ENCODE peak calls at places on chromosome 20, in four cellular contexts. G is fibroblast of lung, M is IMR-90, Z is AG10803. V is an unnamed sample.

GRCh38 chr20:39395478-39396291 is 433.5 kb downstream of the DHX35 start:
- DNase-seq in G (no peak), Z (no peak), M (no peak), V (no peak)

GRCh38 chr20:32480361-32481199 is 104.6 kb downstream of the NOL4L start:
- DNase-seq in M (peak; percentile 44), G (peak; percentile 62), Z (no peak), V (no peak)

GRCh38 chr20:51404297-51405060 is 138.0 kb downstream of the NFATC2 start:
- DNase-seq in M (no peak), G (peak; percentile 57), Z (no peak), V (no peak)

GRCh38 chr20:44901972-44902371 is 7.9 kb upstream of the PABPC1L start:
- DNase-seq in Z (peak; percentile 42), G (peak; percentile 62), M (peak; percentile 81), V (no peak)

GRCh38 chr20:62714799-62715198 is 6.2 kb downstream of the NTSR1 start:
- DNase-seq in M (no peak), G (no peak), Z (no peak), V (no peak)

GRCh38 chr20:62706344-62706743 is 2.3 kb upstream of the NTSR1 start:
- DNase-seq in G (no peak), M (no peak), Z (no peak), V (no peak)

GRCh38 chr20:43508604-43509040 is 1.1 kb downstream of the L3MBTL1 start:
- DNase-seq in G (no peak), Z (no peak), M (no peak), V (no peak)

GRCh38 chr20:63736893-63737689 is 627 bp downstream of the LIME1 start:
- DNase-seq in Z (no peak), M (no peak), G (no peak), V (peak; percentile 67)

GRCh38 chr20:58102744-58103516 is 125.5 kb downstream of the ANKRD60 start:
- DNase-seq in M (no peak), Z (peak; percentile 41), G (peak; percentile 86), V (no peak)

GRCh38 chr20:41329435-41330342 is 10.9 kb upstream of the LPIN3 start:
- DNase-seq in M (peak; percentile 99), Z (peak; percentile 99), G (peak; percentile 99), V (peak; percentile 94)

GRCh38 chr20:44166008-44166407 is 21.0 kb downstream of the JPH2 start:
- DNase-seq in Z (peak; percentile 85), M (peak; percentile 36), G (peak; percentile 89), V (no peak)

GRCh38 chr20:19056909-19057308 is 155.5 kb upstream of the SLC24A3 start:
- DNase-seq in Z (no peak), M (no peak), G (no peak), V (no peak)
- TF ChIP-seq CTCF in Z (no peak), M (no peak), G (no peak), V (no peak)

GRCh38 chr20:37075932-37076685 is 19.7 kb downstream of the RBL1 start:
- DNase-seq in G (peak; percentile 16), Z (peak; percentile 14), M (peak; percentile 52), V (no peak)
- TF ChIP-seq CTCF in G (no peak), Z (no peak), M (no peak), V (no peak)

GRCh38 chr20:48574383-48574782 is 253.4 kb downstream of the PREX1 start:
- DNase-seq in Z (peak; percentile 15), G (no peak), M (no peak), V (no peak)

GRCh38 chr20:48577557-48577956 is 250.2 kb downstream of the PREX1 start:
- DNase-seq in Z (no peak), M (no peak), G (no peak), V (no peak)

GRCh38 chr20:48581167-48581566 is 246.6 kb downstream of the PREX1 start:
- DNase-seq in Z (no peak), G (no peak), M (no peak), V (no peak)

GRCh38 chr20:48582361-48582991 is 245.3 kb downstream of the PREX1 start:
- DNase-seq in G (no peak), Z (no peak), M (no peak), V (no peak)

GRCh38 chr20:48578397-48579098 is 249.3 kb downstream of the PREX1 start:
- DNase-seq in Z (no peak), M (no peak), G (no peak), V (no peak)
- TF ChIP-seq CTCF in Z (no peak), M (no peak), G (no peak), V (no peak)

GRCh38 chr20:1300083-1300840 is 28.7 kb downstream of the SDCBP2 start:
- DNase-seq in M (no peak), Z (no peak), G (no peak), V (peak; percentile 57)

GRCh38 chr20:1298888-1299511 is 29.9 kb downstream of the SDCBP2 start:
- DNase-seq in M (no peak), G (no peak), Z (no peak), V (peak; percentile 56)

GRCh38 chr20:1301031-1301529 is 27.9 kb downstream of the SDCBP2 start:
- DNase-seq in Z (peak; percentile 57), G (peak; percentile 71), M (peak; percentile 75), V (no peak)

GRCh38 chr20:1298166-1298565 is 30.8 kb downstream of the SDCBP2 start:
- DNase-seq in M (no peak), Z (no peak), G (no peak), V (no peak)

DNA sequence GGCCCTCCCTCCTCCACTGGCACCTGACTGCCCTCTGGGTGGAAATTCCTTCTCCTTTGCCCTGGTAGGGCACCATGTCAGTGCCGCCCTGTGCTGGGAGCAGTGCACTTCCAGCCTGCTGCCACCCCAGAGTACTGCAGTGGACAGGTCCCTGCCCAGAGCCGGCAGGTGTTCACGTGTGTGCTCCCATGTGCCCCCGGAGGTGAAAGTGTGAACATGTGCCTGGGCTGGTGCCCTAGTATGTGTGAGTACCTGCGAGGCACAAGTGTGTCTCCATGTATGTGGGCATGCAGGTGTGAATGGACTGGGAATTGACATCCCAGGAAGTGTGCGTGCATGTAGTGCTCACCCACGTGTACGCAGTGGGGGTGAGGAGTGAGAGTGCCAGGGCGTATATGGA is 29.4 kb downstream of the SDCBP2 start:
- DNase-seq in G (no peak), M (no peak), Z (no peak), V (peak; percentile 45)
- TF ChIP-seq CTCF in G (no peak), M (no peak), Z (no peak), V (no peak)